ENCODE peak calls at places on chromosome 1, in seven cellular contexts. P is MM.1S, Z is keratinocyte, T is kidney, D is IMR-90, C is DND-41, J is fibroblast of lung. Y is an unnamed sample.
A peak's percentile ranks its signal among the peaks of the same experiment; 100 is the strongest.

GRCh38 chr1:93878501-93878888 is 511 bp downstream of the DNTTIP2 start:
- DNase-seq in P (peak; percentile 30), Z (peak; percentile 42), T (peak; percentile 73), D (peak; percentile 24), C (peak; percentile 23), J (peak; percentile 7), Y (peak; percentile 68)

GRCh38 chr1:27143408-27143807 is 11.5 kb downstream of the SLC9A1 start:
- DNase-seq in P (no peak), Z (no peak), T (no peak), D (peak; percentile 66), C (no peak), J (peak; percentile 17), Y (no peak)

GRCh38 chr1:119747451-119747850 is 21.3 kb downstream of the HMGCS2 start:
- DNase-seq in P (no peak), Z (no peak), T (no peak), D (no peak), C (no peak), J (no peak), Y (peak; percentile 65)

GRCh38 chr1:85571181-85571540 is 9.4 kb upstream of the CCN1 start:
- DNase-seq in P (no peak), Z (no peak), T (no peak), D (peak; percentile 17), C (no peak), J (no peak), Y (no peak)

GRCh38 chr1:54808443-54809207 is 7.5 kb upstream of the TTC22 start:
- DNase-seq in P (no peak), Z (no peak), T (no peak), D (no peak), C (no peak), J (no peak), Y (no peak)

GRCh38 chr1:109557520-109557919 is 9.1 kb downstream of the GNAI3 start:
- DNase-seq in P (no peak), Z (no peak), T (no peak), D (no peak), C (no peak), J (no peak), Y (no peak)

GRCh38 chr1:8182034-8182761 is 135.7 kb upstream of the SLC45A1 start:
- DNase-seq in P (peak; percentile 50), Z (no peak), T (peak; percentile 10), D (peak; percentile 50), C (no peak), J (peak; percentile 80), Y (peak; percentile 98)

GRCh38 chr1:236654957-236655356 is 31.3 kb upstream of the ACTN2 start:
- DNase-seq in P (no peak), Z (no peak), T (no peak), D (no peak), C (no peak), J (peak; percentile 46), Y (no peak)

GRCh38 chr1:198492872-198493271 is 47.6 kb downstream of the ATP6V1G3 start:
- DNase-seq in P (no peak), Z (no peak), T (no peak), D (peak; percentile 91), C (no peak), J (peak; percentile 68), Y (peak; percentile 62)

GRCh38 chr1:100597069-100597741 is 59.3 kb downstream of the GPR88 start:
- DNase-seq in P (no peak), Z (no peak), T (no peak), D (peak; percentile 90), C (no peak), J (peak; percentile 65), Y (peak; percentile 67)

GRCh38 chr1:166925791-166926483 is 49.4 kb downstream of the ILDR2 start:
- DNase-seq in P (no peak), Z (no peak), T (no peak), D (peak; percentile 39), C (no peak), J (no peak), Y (no peak)

GRCh38 chr1:172399369-172400072 is 21.0 kb upstream of the C1orf105 start:
- DNase-seq in P (peak; percentile 45), Z (no peak), T (no peak), D (peak; percentile 92), C (no peak), J (peak; percentile 87), Y (peak; percentile 84)

GRCh38 chr1:44605904-44606615 is 68.2 kb downstream of the TMEM53 start:
- DNase-seq in P (no peak), Z (no peak), T (no peak), D (no peak), C (no peak), J (no peak), Y (no peak)

GRCh38 chr1:23019851-23020625 is 770 bp downstream of the KDM1A start:
- DNase-seq in P (peak; percentile 9), Z (no peak), T (peak; percentile 80), D (peak; percentile 40), C (peak; percentile 49), J (peak; percentile 41), Y (peak; percentile 41)

GRCh38 chr1:155307247-155307740 is 1.4 kb upstream of the FDPS start:
- DNase-seq in P (peak; percentile 80), Z (no peak), T (no peak), D (peak; percentile 61), C (peak; percentile 42), J (peak; percentile 69), Y (peak; percentile 16)

GRCh38 chr1:37940299-37940947 is 6.4 kb downstream of the INPP5B start:
- DNase-seq in P (no peak), Z (no peak), T (no peak), D (no peak), C (no peak), J (no peak), Y (no peak)

GRCh38 chr1:183318433-183318832 is 99.7 kb downstream of the NMNAT2 start:
- DNase-seq in P (no peak), Z (peak; percentile 9), T (peak; percentile 89), D (peak; percentile 95), C (no peak), J (peak; percentile 92), Y (peak; percentile 88)

GRCh38 chr1:119703666-119704450 is 7.9 kb upstream of the PHGDH start:
- DNase-seq in P (no peak), Z (no peak), T (no peak), D (no peak), C (no peak), J (no peak), Y (no peak)

GRCh38 chr1:12542596-12543592 is 75.1 kb downstream of the DHRS3 start:
- DNase-seq in P (no peak), Z (no peak), T (no peak), D (peak; percentile 31), C (no peak), J (no peak), Y (no peak)

GRCh38 chr1:230794871-230795645 is 47.9 kb downstream of the CAPN9 start:
- DNase-seq in P (no peak), Z (no peak), T (no peak), D (no peak), C (no peak), J (no peak), Y (no peak)

DNA sequence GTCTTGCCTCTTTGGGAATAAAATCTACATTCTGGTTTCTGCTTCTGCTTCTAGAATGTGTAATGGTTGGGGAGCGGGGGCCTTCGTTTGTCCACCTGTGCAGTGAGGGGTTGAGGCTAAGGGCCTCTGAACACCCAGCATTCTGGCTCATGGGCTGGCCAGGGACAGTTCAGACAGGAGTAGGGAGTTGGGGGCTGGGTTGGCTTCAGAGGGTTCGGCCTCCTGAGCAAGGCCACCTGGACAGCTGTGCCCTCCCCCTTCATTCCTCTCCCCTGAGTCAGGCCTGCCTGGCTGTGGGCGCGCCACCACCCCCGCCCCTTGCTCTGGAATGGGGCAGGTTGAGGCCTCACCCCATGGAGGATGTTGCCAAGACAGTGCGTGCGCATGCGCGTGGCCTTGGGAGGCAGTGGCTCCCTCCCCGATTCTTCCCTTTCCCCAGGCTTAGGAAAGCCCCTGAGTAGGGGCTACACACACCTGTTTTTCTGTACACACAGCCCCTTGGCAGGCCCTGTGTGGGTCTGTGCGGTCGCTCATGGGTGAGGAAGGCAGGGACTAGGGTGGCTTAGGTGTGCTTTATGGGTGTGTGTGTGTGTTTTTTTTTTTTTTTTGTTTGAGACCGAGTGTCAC is 57.0 kb downstream of the YARS1 start:
- DNase-seq in P (no peak), Z (peak; percentile 97), T (peak; percentile 98), D (peak; percentile 50), C (no peak), J (no peak), Y (peak; percentile 97)
- H3K9ac ChIP-seq in P (no peak overlapping the region), Z (peak overlapping the region; percentile 90), T (peak overlapping the region; percentile 49), D (no peak overlapping the region), C (no peak overlapping the region), J (no peak overlapping the region), Y (peak overlapping the region; percentile 84)

GRCh38 chr1:89953072-89953626 is 41.8 kb upstream of the ZNF326 start:
- DNase-seq in P (peak; percentile 51), Z (peak; percentile 79), T (peak; percentile 80), D (peak; percentile 92), C (peak; percentile 20), J (peak; percentile 77), Y (peak; percentile 95)
- TF ChIP-seq CTCF in P (peak; percentile 22), Z (peak; percentile 43), T (peak; percentile 26), D (peak; percentile 28), C (peak; percentile 44), J (no peak), Y (no peak)

GRCh38 chr1:153614906-153615305 is 1.2 kb downstream of the S100A14 start:
- DNase-seq in P (no peak), Z (no peak), T (peak; percentile 56), D (no peak), C (no peak), J (no peak), Y (no peak)

GRCh38 chr1:153612755-153613331 is at the start of gene S100A16:
- DNase-seq in P (no peak), Z (no peak), T (peak; percentile 93), D (peak; percentile 61), C (no peak), J (peak; percentile 63), Y (peak; percentile 96)

GRCh38 chr1:153613406-153613805 is 469 bp upstream of the S100A16 start:
- DNase-seq in P (no peak), Z (no peak), T (peak; percentile 29), D (no peak), C (no peak), J (no peak), Y (no peak)

GRCh38 chr1:153615406-153615805 is 719 bp downstream of the S100A14 start:
- DNase-seq in P (no peak), Z (no peak), T (peak; percentile 49), D (no peak), C (no peak), J (no peak), Y (peak; percentile 56)

DNA sequence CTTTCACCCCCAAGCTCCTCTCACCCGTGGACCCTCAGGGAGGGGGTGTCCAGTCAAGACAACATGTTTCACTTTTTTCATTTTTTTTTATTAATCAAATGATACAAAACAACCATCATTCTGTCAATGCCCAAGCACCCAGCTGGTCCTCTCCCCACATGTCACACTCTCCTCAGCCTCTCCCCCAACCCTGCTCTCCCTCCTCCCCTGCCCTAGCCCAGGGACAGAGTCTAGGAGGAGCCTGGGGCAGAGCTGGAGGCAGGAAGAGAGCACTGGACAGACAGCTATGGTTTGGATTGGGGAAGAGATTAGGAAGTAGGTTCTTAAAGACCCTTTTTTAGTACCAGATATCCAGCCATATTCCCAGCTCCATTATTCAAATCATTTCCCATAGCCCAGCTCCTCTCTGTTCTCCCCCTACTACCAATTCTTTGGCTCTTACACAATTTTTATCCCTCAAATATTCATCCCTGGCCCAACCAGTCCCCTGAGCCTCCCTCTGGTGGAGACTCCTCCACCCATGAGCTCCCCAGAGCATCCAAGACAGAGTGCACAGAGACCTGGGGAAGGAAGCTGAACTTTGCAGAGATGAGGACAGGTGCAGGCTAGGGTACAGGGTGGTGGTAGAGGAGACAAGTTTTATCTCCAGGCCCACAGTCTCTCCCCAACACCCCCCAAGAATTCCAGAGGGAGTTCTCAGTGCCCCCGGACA is 1.4 kb upstream of the S100A16 start:
- DNase-seq in P (no peak), Z (no peak), T (peak; percentile 37), D (no peak), C (no peak), J (no peak), Y (no peak)
- H3K9ac ChIP-seq in P (no peak overlapping the region), Z (peak overlapping the region; percentile 99), T (no peak overlapping the region), D (no peak overlapping the region), C (no peak overlapping the region), J (no peak overlapping the region), Y (peak overlapping the region; percentile 90)

GRCh38 chr1:80155371-80155770 is 1148.8 kb upstream of the ADGRL4 start:
- DNase-seq in P (no peak), Z (no peak), T (no peak), D (peak; percentile 1), C (no peak), J (peak; percentile 12), Y (no peak)
- TF ChIP-seq CTCF in P (no peak), Z (peak; percentile 29), T (no peak), D (peak; percentile 11), C (no peak), J (no peak), Y (peak; percentile 28)